ENCODE peak calls at places on chromosomes 16 and 17, in nine cellular contexts. C, N, T, K, F, I, X, R and V are unnamed samples.

GRCh38 chr17:68399638-68400403 is 57.5 kb downstream of the WIPI1 start:
- DNase-seq in R (no peak), X (no peak), N (no peak), F (peak), K (no peak), I (no peak), C (peak), T (peak), V (no peak)

GRCh38 chr16:71894229-71894920 is 956 bp upstream of the IST1 start:
- DNase-seq in R (no peak), K (peak), N (peak), I (peak), F (peak), T (peak), X (no peak), C (peak), V (peak)

GRCh38 chr16:83599789-83600462 is 207.9 kb upstream of the HSBP1 start:
- DNase-seq in K (peak), R (no peak), F (no peak), X (no peak), C (no peak), I (no peak), T (no peak), N (no peak), V (no peak)

GRCh38 chr17:63546308-63547082 is 3.8 kb upstream of the DCAF7 start:
- DNase-seq in I (no peak), T (no peak), X (no peak), R (no peak), F (no peak), C (no peak), N (no peak), K (no peak), V (peak)

GRCh38 chr16:69741951-69742904 is 12.5 kb downstream of the NOB1 start:
- DNase-seq in T (peak), X (no peak), K (peak), N (peak), C (no peak), R (no peak), F (peak), I (peak), V (peak)

GRCh38 chr17:17067277-17067676 is 25.0 kb downstream of the MPRIP start:
- DNase-seq in C (peak), N (peak), T (peak), K (no peak), F (no peak), I (no peak), X (peak), R (no peak), V (no peak)

GRCh38 chr16:72182976-72183375 is 11.0 kb upstream of the PMFBP1 start:
- DNase-seq in R (no peak), N (no peak), X (no peak), I (no peak), F (no peak), T (no peak), C (no peak), K (no peak), V (no peak)

GRCh38 chr17:61416540-61417363 is 17.1 kb downstream of the TBX2 start:
- DNase-seq in I (peak), F (peak), X (peak), T (peak), K (peak), C (peak), R (peak), N (peak), V (peak)

GRCh38 chr17:81534157-81535006 is 6.2 kb downstream of the FSCN2 start:
- DNase-seq in C (no peak), R (no peak), F (no peak), T (no peak), I (no peak), N (no peak), K (no peak), X (no peak), V (no peak)

GRCh38 chr16:82655315-82655714 is 28.5 kb downstream of the CDH13 start:
- DNase-seq in R (peak), I (peak), T (no peak), X (peak), K (no peak), C (peak), N (peak), F (peak), V (no peak)

GRCh38 chr17:80884811-80885210 is 106.8 kb upstream of the CHMP6 start:
- DNase-seq in C (no peak), T (no peak), R (no peak), F (no peak), I (peak), K (no peak), N (no peak), X (no peak), V (peak)

GRCh38 chr17:35496470-35497290 is 40.8 kb downstream of the SLFN12L start:
- DNase-seq in R (no peak), F (no peak), C (no peak), I (no peak), K (no peak), T (no peak), N (no peak), X (no peak), V (no peak)

GRCh38 chr17:35498429-35499178 is 38.9 kb downstream of the SLFN12L start:
- DNase-seq in K (no peak), I (no peak), C (no peak), F (no peak), X (no peak), N (no peak), R (no peak), T (no peak), V (no peak)

DNA sequence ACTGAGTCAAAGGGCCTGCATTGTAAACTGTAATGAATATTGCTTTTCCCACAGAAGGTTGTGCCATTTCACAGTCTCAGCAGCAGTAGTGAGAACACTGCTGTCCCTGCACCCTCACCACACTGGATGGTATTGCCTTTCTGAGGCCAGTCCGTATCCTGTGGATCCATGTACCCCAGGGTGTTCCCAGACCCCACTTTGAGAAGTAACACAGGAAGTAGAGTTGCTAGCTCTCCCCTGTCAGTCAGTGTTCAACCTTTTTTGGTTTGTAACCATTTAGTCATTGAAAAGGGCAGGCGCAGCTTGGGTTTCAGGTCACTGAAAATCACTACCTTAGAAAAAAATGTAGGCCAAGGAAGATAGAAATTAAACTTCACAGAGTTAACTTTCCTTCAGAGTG is 37.9 kb downstream of the SLFN12L start:
- DNase-seq in X (no peak), C (no peak), F (no peak), N (no peak), R (no peak), K (no peak), I (no peak), T (no peak), V (no peak)
- TF ChIP-seq CTCF in X (no peak), C (no peak), F (no peak), N (no peak), R (no peak), K (no peak), I (no peak), T (no peak), V (no peak)

DNA sequence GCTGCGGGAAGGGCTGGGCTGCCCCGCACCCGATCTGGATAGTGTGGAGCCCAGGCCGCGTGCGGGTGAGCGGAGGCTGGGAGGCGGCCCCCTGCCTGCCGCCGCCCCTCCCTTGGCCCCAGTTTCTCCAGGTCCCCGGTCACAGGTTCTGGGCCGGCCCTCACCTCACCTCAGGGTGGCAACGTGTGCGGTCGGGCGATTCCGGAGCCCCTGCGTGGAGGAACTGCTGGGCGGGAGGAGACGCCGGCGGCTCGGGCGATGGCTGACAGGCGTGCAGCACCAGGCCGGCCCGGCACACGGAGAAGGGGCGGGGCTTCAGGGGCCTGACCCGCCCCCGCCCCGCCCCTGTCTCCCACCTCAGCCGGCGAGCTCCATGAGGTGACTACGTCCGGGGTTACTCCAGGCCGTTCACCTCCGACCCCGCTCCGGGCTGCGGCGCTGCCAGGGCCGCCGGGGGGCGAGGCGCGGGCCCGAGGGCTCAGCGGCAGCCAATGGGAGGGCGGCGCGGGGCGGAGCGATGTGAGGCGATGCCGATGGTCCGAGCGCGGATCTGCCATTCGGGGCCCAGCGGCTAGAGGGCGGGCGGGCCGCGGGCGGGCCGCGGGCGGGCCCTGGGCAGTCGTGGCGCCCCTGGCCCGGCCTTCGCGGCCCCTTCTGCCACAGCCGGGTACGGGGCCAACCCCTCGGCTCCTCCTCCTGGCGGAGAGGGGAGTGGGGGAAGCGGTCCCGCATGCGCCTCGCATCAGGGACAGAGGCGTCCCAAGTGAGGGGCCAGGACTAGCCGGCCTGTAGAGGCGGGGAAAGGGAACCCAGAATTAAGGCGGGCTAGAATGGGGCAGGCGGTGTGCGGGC is 16.7 kb upstream of the C17orf78 start:
- DNase-seq in K (peak), I (peak), F (peak), X (peak), C (peak), N (peak), R (peak), T (peak), V (peak)
- TF ChIP-seq CTCF in K (peak), I (peak), F (peak), X (peak), C (no peak), N (no peak), R (no peak), T (no peak), V (peak)

DNA sequence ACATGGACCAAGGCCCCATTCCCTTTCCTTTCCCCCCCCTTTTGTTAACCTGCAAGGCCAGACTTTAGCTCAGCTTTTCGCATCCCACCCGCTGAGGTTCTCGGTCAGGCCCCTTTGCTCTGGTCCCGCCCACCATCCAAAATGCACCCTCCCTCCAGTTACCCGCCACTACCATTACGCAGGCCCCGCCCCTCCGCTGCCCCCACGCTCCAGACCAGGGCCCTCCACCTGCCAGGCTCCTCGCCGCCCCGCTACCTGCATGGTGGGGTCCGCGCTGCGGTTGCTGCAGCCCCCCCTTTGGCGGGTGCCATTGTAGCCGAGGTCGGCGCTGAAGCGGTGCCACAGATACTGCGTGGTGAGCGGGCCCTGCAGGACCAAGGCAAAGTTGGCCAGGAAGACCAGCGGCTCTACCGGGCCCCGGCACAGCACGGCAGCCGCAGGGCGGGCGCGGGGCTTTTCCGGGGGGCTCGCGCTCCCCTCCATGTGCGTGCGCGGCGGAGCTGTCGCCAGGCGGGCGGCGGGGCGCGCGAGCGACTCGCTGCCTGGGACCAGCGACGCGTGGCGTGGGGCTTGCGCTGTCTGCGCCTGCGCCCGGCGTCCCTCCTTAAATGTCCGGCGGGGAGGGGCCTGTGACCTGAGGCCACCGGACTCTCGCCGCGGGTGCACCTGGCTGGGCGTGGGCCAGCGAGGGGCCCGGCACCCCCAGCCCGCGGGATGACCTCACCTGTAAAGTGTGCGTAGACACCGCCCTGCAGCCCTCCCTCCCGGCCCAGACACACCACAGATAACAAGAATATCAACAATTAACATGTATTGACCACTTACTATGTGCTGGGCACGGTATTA is at the start of gene SLC46A1:
- DNase-seq in K (no peak), C (peak), I (peak), X (no peak), R (peak), F (peak), T (peak), N (no peak), V (peak)
- TF ChIP-seq CTCF in K (no peak), C (no peak), I (no peak), X (no peak), R (no peak), F (no peak), T (no peak), N (no peak), V (no peak)

GRCh38 chr17:53191878-53192277 is 630.8 kb upstream of the KIF2B start:
- DNase-seq in F (no peak), N (no peak), X (no peak), K (no peak), R (no peak), I (no peak), T (no peak), C (no peak), V (no peak)
- TF ChIP-seq CTCF in F (no peak), N (no peak), X (no peak), K (no peak), R (no peak), I (no peak), T (no peak), C (no peak), V (no peak)

DNA sequence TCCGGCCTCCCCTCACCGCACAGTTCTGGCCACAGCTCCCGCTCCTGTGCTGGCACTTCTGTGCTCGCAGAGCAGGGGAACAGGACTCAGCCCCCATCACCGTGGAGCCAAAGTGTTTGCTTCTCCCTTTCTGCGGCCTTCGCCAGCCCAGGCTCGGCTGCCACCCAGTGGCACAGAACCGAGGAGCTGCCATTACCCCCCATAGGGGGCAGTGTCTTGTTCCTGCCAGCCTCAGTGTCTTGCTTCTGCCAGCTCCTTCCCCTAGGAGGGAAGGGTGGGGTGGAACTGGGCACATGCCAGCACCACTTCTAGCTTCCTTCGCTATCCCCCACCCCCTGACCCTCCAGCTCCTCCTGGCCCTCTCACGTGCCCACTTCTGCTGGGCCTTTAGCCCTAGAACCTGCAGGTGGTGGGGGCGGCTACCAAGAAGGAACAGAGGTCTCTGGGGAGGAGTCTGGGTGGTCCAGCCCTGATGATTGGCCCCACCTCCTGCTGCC is 645 bp upstream of the ELMO3 start:
- DNase-seq in I (peak), N (no peak), R (peak), C (peak), T (peak), X (no peak), K (no peak), F (peak), V (peak)
- TF ChIP-seq CTCF in I (peak), N (peak), R (no peak), C (peak), T (peak), X (peak), K (peak), F (peak), V (peak)

GRCh38 chr17:44396946-44397345 is 7.5 kb upstream of the ITGA2B start:
- DNase-seq in C (no peak), T (no peak), N (no peak), X (no peak), I (no peak), F (no peak), K (no peak), R (no peak), V (no peak)

GRCh38 chr17:44397479-44398440 is 8.3 kb upstream of the ITGA2B start:
- DNase-seq in N (no peak), C (no peak), T (no peak), K (no peak), X (no peak), F (no peak), I (no peak), R (no peak), V (no peak)

GRCh38 chr17:44402564-44403172 is 13.2 kb upstream of the ITGA2B start:
- DNase-seq in C (no peak), K (no peak), F (no peak), T (no peak), X (no peak), I (no peak), R (no peak), N (no peak), V (no peak)

GRCh38 chr17:44398692-44399691 is 9.5 kb upstream of the ITGA2B start:
- DNase-seq in I (no peak), N (peak), F (no peak), C (no peak), K (no peak), X (no peak), R (no peak), T (no peak), V (no peak)

GRCh38 chr17:44400226-44400847 is 10.9 kb upstream of the ITGA2B start:
- DNase-seq in X (no peak), R (no peak), C (peak), I (no peak), N (peak), T (no peak), K (no peak), F (no peak), V (no peak)
- TF ChIP-seq CTCF in X (peak), R (peak), C (peak), I (no peak), N (peak), T (peak), K (peak), F (no peak), V (peak)

GRCh38 chr16:1879477-1879876 is 7.5 kb upstream of the MEIOB start:
- DNase-seq in F (no peak), C (no peak), N (no peak), K (no peak), I (no peak), R (no peak), T (no peak), X (no peak), V (no peak)

GRCh38 chr16:1887711-1888354 is 15.9 kb upstream of the MEIOB start:
- DNase-seq in I (peak), C (no peak), N (no peak), F (no peak), R (no peak), X (no peak), T (no peak), K (no peak), V (no peak)

GRCh38 chr16:1884889-1885288 is 12.9 kb upstream of the MEIOB start:
- DNase-seq in N (no peak), X (no peak), F (no peak), R (no peak), I (no peak), K (no peak), T (no peak), C (no peak), V (no peak)

GRCh38 chr16:1890024-1890700 is 18.2 kb upstream of the MEIOB start:
- DNase-seq in F (no peak), R (no peak), K (no peak), C (no peak), N (no peak), X (no peak), I (peak), T (no peak), V (no peak)

DNA sequence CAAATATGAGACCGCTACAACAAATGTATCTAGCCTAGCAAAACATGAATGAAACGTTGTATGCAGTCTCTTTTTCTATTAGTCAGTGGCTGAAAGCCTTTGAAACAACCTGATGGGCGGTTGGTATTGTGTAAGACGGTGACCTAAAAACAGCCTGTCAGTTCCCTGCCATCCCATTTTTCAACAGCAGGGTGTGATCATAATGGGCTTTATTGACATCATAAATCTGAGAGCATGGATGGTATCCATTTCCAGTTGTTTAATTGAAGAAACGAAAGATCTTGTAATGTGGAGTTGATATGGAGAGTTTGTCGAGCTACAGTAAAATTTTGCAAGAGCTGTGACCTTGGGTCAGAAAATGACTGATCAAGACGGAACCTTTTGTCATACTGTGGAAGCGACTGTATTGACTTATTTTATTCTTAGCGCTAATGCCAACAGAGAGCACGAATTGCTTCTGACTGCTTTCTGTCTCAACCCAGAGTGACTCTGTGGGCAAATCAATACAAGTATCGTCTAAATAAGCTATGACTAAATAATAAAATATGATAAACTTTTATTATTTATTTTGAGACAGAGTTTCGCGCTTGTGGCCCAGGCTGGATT is 12.3 kb upstream of the MEIOB start:
- DNase-seq in C (peak), I (no peak), X (no peak), T (no peak), R (no peak), F (peak), K (no peak), N (peak), V (no peak)
- TF ChIP-seq CTCF in C (peak), I (peak), X (no peak), T (peak), R (no peak), F (peak), K (no peak), N (peak), V (no peak)

DNA sequence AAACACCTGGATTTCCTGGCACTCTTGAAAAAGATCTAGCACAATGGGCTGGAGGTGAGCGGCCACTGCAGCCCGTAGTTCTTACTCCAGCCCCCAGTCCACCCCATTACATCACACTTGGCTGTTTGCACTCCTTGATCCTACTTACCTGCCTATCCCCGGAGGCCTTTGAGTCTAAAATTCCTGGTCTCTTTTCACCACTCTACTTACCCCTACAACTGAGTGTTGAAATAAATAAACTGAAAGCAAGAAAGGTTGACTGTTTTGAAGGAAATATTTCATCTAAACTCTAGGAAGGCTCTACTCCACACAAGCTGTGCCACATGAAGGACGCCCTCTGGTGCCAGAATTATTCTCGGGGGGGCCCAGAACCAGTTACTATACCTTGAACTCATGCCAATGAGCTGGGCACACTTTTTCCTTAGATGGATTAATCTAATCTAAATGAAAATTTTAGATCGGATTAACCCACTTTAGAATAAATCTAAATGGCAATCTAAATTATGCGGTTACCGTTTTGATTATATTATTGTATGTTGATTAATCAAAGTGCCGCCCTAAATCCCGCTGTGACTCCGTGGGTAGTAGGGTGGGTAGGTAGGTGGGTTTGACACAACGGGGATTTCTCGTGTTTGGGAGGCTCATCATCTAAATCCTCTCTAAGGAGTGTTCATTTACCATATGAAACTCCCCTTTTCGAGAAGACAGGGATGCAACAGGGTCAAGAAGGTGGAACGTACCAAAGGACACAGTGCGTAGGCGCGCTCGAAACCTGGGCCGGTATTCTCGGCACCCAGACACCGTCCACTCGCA is 651 bp upstream of the EIF1 start:
- DNase-seq in F (peak), X (no peak), I (peak), K (no peak), R (no peak), C (no peak), N (no peak), T (peak), V (no peak)
- TF ChIP-seq CTCF in F (no peak), X (peak), I (no peak), K (no peak), R (peak), C (peak), N (peak), T (peak), V (peak)